ENCODE peak calls at places on chromosomes 7 and 10, in five cellular contexts. C is testis, S is stomach, R is body of pancreas, K is GM12878. U is an unnamed sample.

GRCh38 chr7:15839415-15840100 is 153.1 kb upstream of the MEOX2 start:
- DNase-seq in R (peak; percentile 19), C (peak; percentile 71), K (no peak), S (no peak), U (no peak)

GRCh38 chr7:93889261-93889660 is 1.3 kb downstream of the TFPI2 start:
- DNase-seq in R (no peak), K (no peak), C (no peak), S (no peak), U (no peak)

GRCh38 chr10:67735430-67735829 is 39.4 kb upstream of the CTNNA3 start:
- DNase-seq in K (no peak), S (no peak), C (no peak), R (no peak), U (no peak)

GRCh38 chr7:22866965-22867364 is 44.3 kb upstream of the TOMM7 start:
- DNase-seq in C (no peak), R (no peak), S (no peak), K (no peak), U (no peak)

GRCh38 chr7:33872870-33873269 is 32.5 kb upstream of the BMPER start:
- DNase-seq in K (no peak), C (no peak), R (no peak), S (no peak), U (no peak)

GRCh38 chr7:154699421-154699820 is 303.5 kb downstream of the PAXIP1 start:
- DNase-seq in R (peak; percentile 51), C (no peak), S (no peak), K (no peak), U (no peak)

GRCh38 chr7:80428161-80429054 is 83.5 kb downstream of the GNAT3 start:
- DNase-seq in C (peak; percentile 28), K (no peak), R (peak; percentile 14), S (no peak), U (no peak)

GRCh38 chr10:97852277-97852676 is 2.6 kb downstream of the GOLGA7B start:
- DNase-seq in C (no peak), S (no peak), R (no peak), K (no peak), U (no peak)

GRCh38 chr10:85791846-85792532 is 574.6 kb downstream of the GRID1 start:
- DNase-seq in R (no peak), S (no peak), K (no peak), C (peak; percentile 70), U (no peak)

GRCh38 chr7:44461387-44461786 is 29.1 kb downstream of the NUDCD3 start:
- DNase-seq in C (no peak), R (no peak), K (peak; percentile 39), S (no peak), U (no peak)

GRCh38 chr10:523925-524324 is 165.5 kb downstream of the DIP2C start:
- DNase-seq in S (no peak), C (no peak), K (no peak), R (no peak), U (no peak)

GRCh38 chr10:525565-526315 is 163.7 kb downstream of the DIP2C start:
- DNase-seq in K (no peak), R (no peak), S (no peak), C (no peak), U (no peak)

GRCh38 chr10:527416-527815 is 162.1 kb downstream of the DIP2C start:
- DNase-seq in R (no peak), K (no peak), C (no peak), S (no peak), U (no peak)

GRCh38 chr10:528173-529165 is 161.0 kb downstream of the DIP2C start:
- DNase-seq in S (no peak), C (no peak), K (no peak), R (no peak), U (no peak)

DNA sequence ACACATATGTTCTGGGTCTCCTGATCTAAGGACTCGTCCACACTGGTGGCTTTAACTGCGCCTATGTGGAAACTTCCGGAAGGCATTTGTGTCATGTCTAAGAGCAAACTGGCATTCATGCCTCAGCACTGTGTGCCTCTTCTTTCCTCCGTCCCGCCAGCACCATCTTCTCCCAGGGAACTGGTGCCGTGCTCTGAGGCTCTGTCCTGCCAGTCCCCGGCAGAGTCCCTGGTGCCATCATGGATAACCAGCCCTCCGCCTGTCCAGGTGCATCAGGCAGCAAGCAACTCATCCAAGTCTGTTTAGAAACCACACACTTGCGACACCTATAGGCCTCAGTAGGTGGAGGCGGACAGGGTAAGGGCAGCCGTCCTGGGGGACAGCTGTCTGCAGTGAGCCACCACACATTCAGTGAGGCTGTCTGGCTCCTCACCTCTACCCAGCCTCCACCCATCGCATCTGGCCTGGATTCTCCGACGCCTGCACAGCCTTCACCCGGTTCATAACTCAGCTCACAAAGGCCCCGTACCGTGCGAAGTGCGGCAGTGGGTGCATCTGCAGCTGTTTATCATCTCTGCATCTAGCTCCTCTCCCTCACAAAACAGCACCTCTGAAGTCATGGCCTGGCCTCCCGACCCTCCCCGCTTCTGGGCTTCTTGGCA is 162.7 kb downstream of the DIP2C start:
- DNase-seq in S (no peak), R (no peak), K (no peak), C (no peak), U (no peak)
- TF ChIP-seq CTCF in S (no peak), R (no peak), K (peak; percentile 32), C (no peak), U (no peak)

DNA sequence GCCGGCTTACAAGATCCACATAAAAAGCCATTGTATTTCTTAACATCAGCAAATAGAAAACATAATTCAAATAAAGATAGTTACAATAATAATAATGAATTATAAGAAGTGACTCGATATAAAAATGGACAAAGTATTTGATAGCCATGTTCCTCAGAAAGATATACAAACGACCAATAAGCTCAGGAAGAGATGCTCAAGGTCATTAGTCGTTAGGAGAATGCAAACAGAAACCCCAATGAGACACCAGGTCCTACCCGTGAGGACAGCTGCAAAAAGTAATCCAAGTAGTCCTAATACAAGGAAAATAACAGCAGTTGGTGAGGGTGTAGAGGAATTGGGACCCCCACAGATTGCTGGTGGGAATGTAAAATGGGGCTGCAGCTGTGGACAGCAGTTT is 54.2 kb upstream of the INPP5A start:
- DNase-seq in R (no peak), K (no peak), C (no peak), S (no peak), U (no peak)
- H3K4me1 ChIP-seq in R (peaks cover 6% of the 10 kb centered on the region), K (no peaks in the 10 kb centered on the region), C (peaks cover 7% of the 10 kb centered on the region), S (no peaks in the 10 kb centered on the region), U (peaks cover 3% of the 10 kb centered on the region)

GRCh38 chr10:15370741-15371701 is at the start of gene FAM171A1:
- DNase-seq in C (peak; percentile 37), K (no peak), S (peak; percentile 69), R (peak; percentile 73), U (no peak)
- TF ChIP-seq POLR2A in C (no peak), K (no peak), S (no peak), R (no peak), U (no peak)

DNA sequence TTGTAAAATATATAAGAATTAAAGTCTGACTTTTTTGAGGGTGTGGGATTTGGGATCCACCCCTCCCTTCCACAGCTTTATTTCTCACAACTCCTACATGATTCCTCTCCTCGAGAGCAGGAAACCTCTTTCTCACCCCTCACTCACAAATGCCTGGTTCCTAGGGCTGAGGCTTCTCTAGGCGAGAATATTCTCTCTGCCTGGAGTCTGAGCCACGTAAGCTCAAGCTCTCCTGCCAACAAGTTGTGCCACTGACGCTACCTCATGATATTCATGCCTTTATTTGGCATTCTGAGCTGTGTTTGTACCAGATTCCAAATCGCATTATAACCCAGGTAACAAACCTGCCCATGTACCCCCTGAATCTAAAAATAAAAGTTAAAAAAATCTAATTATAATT is 20.8 kb upstream of the FAM180A start:
- DNase-seq in R (no peak), S (no peak), C (no peak), K (no peak), U (no peak)
- TF ChIP-seq CTCF in R (no peak), S (no peak), C (no peak), K (no peak), U (no peak)

U was measured in esophagus squamous epithelium.